ENCODE peak calls at places on chromosomes 5 and 9, in four cellular contexts. L is colonic mucosa, R is neuronal stem cell, Y is cardiac muscle cell. C is an unnamed sample. For H3K4me1 and H3K27me3, the result is how much of the 10 kb centered on the place peaks cover.

GRCh38 chr5:3531320-3531986 is 64.2 kb upstream of the IRX1 start:
- DNase-seq in L (no peak), R (no peak), Y (no peak), C (no peak)

GRCh38 chr9:7094052-7094451 is 336.3 kb downstream of the KDM4C start:
- DNase-seq in L (no peak), R (peak), Y (peak), C (peak)

GRCh38 chr9:24245988-24246387 is 299.7 kb downstream of the IZUMO3 start:
- DNase-seq in L (no peak), R (no peak), Y (peak), C (peak)

GRCh38 chr9:127664324-127664677 is 42.5 kb upstream of the CFAP157 start:
- DNase-seq in L (no peak), R (no peak), Y (no peak), C (no peak)

GRCh38 chr5:145938699-145939531 is 2.5 kb downstream of the SH3RF2 start:
- DNase-seq in L (peak), R (no peak), Y (no peak), C (no peak)

GRCh38 chr9:116873937-116874900 is 187.1 kb downstream of the TRIM32 start:
- DNase-seq in L (peak), R (no peak), Y (no peak), C (no peak)

GRCh38 chr5:175718401-175719108 is 60.7 kb downstream of the HRH2 start:
- DNase-seq in L (peak), R (peak), Y (peak), C (peak)

GRCh38 chr5:173108914-173109313 is 35.4 kb upstream of the BNIP1 start:
- DNase-seq in L (no peak), R (no peak), Y (no peak), C (no peak)

GRCh38 chr5:39863926-39864572 is 439.3 kb upstream of the DAB2 start:
- DNase-seq in L (no peak), R (no peak), Y (no peak), C (no peak)

GRCh38 chr5:37810311-37810710 is 29.5 kb downstream of the GDNF start:
- DNase-seq in L (no peak), R (no peak), Y (no peak), C (no peak)

GRCh38 chr9:110669439-110669838 is 848 bp downstream of the MUSK start:
- DNase-seq in L (no peak), R (no peak), Y (peak), C (no peak)

GRCh38 chr5:14063691-14064090 is 79.5 kb upstream of the TRIO start:
- DNase-seq in L (no peak), R (no peak), Y (no peak), C (no peak)

GRCh38 chr5:30117134-30117533 is 1076.4 kb upstream of the CDH6 start:
- DNase-seq in L (no peak), R (no peak), Y (no peak), C (no peak)

GRCh38 chr9:95107001-95107749 is 210.3 kb downstream of the FANCC start:
- DNase-seq in L (no peak), R (no peak), Y (peak), C (no peak)

GRCh38 chr9:33445389-33445881 is 2.0 kb downstream of the AQP3 start:
- DNase-seq in L (peak), R (no peak), Y (no peak), C (no peak)

GRCh38 chr9:84121991-84122523 is 141.5 kb downstream of the RMI1 start:
- DNase-seq in L (no peak), R (no peak), Y (peak), C (peak)

GRCh38 chr5:57209316-57210040 is 35.6 kb downstream of the GPBP1 start:
- DNase-seq in L (no peak), R (no peak), Y (no peak), C (no peak)

GRCh38 chr5:149387982-149388381 is 8.9 kb upstream of the IL17B start:
- DNase-seq in L (no peak), R (no peak), Y (peak), C (no peak)

GRCh38 chr9:113309204-113309813 is 6.1 kb upstream of the RNF183 start:
- DNase-seq in L (peak), R (no peak), Y (peak), C (peak)

GRCh38 chr5:172713113-172713808 is 57.7 kb downstream of the DUSP1 start:
- DNase-seq in L (peak), R (peak), Y (peak), C (peak)

GRCh38 chr9:89870207-89870606 is 265.4 kb downstream of the GADD45G start:
- DNase-seq in L (no peak), R (no peak), Y (no peak), C (no peak)

GRCh38 chr5:98602534-98603112 is 170.8 kb upstream of the RGMB start:
- DNase-seq in L (no peak), R (no peak), Y (no peak), C (no peak)

GRCh38 chr5:178117911-178118310 is 4.6 kb downstream of the N4BP3 start:
- DNase-seq in L (no peak), R (no peak), Y (no peak), C (no peak)

GRCh38 chr9:117189121-117189520 is 225.7 kb downstream of the ASTN2 start:
- DNase-seq in L (no peak), R (no peak), Y (peak), C (no peak)

GRCh38 chr9:88641471-88642240 is 106.7 kb downstream of the NXNL2 start:
- DNase-seq in L (no peak), R (no peak), Y (no peak), C (no peak)

GRCh38 chr9:120829650-120830049 is 13.1 kb downstream of the PSMD5 start:
- DNase-seq in L (no peak), R (no peak), Y (no peak), C (no peak)

GRCh38 chr9:120832766-120833165 is 10.0 kb downstream of the PSMD5 start:
- DNase-seq in L (no peak), R (no peak), Y (no peak), C (no peak)

GRCh38 chr9:120833311-120833710 is 9.4 kb downstream of the PSMD5 start:
- DNase-seq in L (no peak), R (no peak), Y (no peak), C (no peak)

GRCh38 chr9:120830151-120830550 is 12.6 kb downstream of the PSMD5 start:
- DNase-seq in L (no peak), R (no peak), Y (no peak), C (no peak)

GRCh38 chr9:120830865-120831264 is 11.9 kb downstream of the PSMD5 start:
- DNase-seq in L (no peak), R (no peak), Y (no peak), C (no peak)
- H3K4me1 ChIP-seq in L (under half), R (under half), Y (under half), C (under half)

GRCh38 chr9:130443840-130444492 is 795 bp upstream of the ASS1 start:
- DNase-seq in L (peak), R (no peak), Y (peak), C (no peak)

GRCh38 chr9:130445268-130445983 is 665 bp downstream of the ASS1 start:
- DNase-seq in L (peak), R (no peak), Y (peak), C (peak)

GRCh38 chr9:130446111-130446861 is 1.5 kb downstream of the ASS1 start:
- DNase-seq in L (peak), R (no peak), Y (peak), C (peak)

GRCh38 chr9:130443456-130443801 is 1.3 kb upstream of the ASS1 start:
- DNase-seq in L (no peak), R (no peak), Y (no peak), C (no peak)

GRCh38 chr9:130444565-130445221 is at the start of gene ASS1:
- DNase-seq in L (peak), R (peak), Y (peak), C (peak)
- H3K4me3 ChIP-seq in L (peak), R (peak), Y (peak), C (peak)

GRCh38 chr9:133463864-133464615 is 4.3 kb downstream of the CACFD1 start:
- DNase-seq in L (no peak), R (no peak), Y (peak), C (no peak)

GRCh38 chr9:133460405-133461175 is 812 bp downstream of the CACFD1 start:
- DNase-seq in L (peak), R (peak), Y (peak), C (no peak)

GRCh38 chr9:133459476-133460404 is at the start of gene CACFD1:
- DNase-seq in L (peak), R (peak), Y (peak), C (peak)

GRCh38 chr9:133463234-133463863 is 3.6 kb downstream of the CACFD1 start:
- DNase-seq in L (no peak), R (no peak), Y (no peak), C (no peak)

DNA sequence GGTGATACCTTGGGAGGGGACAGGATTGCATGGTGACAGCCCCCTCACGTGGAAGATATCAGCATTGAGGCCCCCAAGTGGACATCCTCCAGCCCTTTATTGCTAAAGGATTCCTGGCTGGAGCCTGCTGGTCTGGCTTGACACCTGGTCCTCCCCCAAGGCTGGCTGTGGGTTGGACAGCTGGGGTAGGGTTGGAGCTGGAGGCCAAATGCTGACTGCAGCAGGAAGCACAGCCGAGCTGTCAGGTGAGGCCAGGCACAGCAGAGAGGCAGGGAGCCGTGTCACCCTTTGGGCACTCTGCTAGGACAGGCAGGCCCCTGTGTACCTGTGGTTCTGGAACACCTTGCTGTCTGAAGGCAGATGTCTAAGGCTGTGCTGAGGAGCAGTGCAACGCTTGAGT is 2.2 kb downstream of the CACFD1 start:
- DNase-seq in L (no peak), R (no peak), Y (no peak), C (no peak)
- H3K27me3 ChIP-seq in L (under half), R (under half), Y (under half), C (under half)

GRCh38 chr5:131684051-131684450 is 49.0 kb upstream of the RAPGEF6 start:
- DNase-seq in L (no peak), R (no peak), Y (no peak), C (no peak)
- H3K4me1 ChIP-seq in L (under half), R (under half), Y (under half), C (under half)

GRCh38 chr5:93593476-93594060 is 10.5 kb downstream of the NR2F1 start:
- DNase-seq in L (no peak), R (no peak), Y (no peak), C (no peak)
- H3K4me3 ChIP-seq in L (no peak), R (peak), Y (no peak), C (no peak)

DNA sequence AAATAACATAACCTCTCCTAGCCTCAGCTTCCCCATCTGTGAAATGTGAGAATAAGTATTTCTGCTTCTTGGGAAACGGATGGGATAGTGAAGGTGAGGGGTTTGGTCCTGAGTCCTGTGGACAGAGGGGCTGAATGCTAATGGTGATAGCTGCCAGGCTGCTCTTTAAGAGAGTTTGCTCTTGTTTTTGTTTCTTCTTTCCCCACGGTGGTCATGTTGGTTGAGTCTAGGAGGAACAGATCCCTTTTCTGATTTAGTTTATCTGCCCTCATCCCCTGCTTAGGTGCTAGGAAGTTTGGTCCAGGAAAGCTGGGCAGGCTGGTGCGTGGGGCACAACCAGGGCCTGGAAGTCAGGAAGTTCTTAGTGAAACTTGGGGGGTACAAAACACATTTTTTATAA is 7.7 kb upstream of the PITX1 start:
- DNase-seq in L (no peak), R (no peak), Y (no peak), C (no peak)
- H3K27me3 ChIP-seq in L (half or more), R (half or more), Y (half or more), C (under half)

GRCh38 chr9:121282309-121283071 is 14.5 kb downstream of the GSN start:
- DNase-seq in L (peak), R (no peak), Y (peak), C (no peak)

GRCh38 chr9:121284733-121285451 is 16.9 kb downstream of the GSN start:
- DNase-seq in L (no peak), R (no peak), Y (no peak), C (no peak)

GRCh38 chr9:121283856-121284732 is 16.1 kb downstream of the GSN start:
- DNase-seq in L (no peak), R (no peak), Y (no peak), C (no peak)

GRCh38 chr9:121281614-121282291 is 13.8 kb downstream of the GSN start:
- DNase-seq in L (peak), R (no peak), Y (peak), C (no peak)

DNA sequence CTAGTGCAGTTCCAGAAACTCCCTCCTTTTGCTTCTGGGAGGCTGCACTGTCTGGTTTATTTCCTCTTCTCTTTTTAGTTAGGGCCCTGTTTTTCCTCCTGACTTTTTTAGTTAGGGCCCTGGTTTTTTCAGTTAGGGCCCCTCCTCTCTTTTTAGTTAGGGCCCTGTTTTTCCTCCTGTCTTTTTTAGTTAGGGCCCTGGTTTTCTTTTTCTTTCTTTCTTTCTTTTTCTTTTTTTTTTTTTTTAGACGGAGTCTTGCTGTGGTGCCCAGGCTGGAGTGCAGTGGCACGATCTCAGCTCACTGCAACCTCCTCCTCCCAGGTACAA is 15.1 kb downstream of the GSN start:
- DNase-seq in L (no peak), R (no peak), Y (no peak), C (no peak)
- H3K4me1 ChIP-seq in L (half or more), R (under half), Y (under half), C (under half)

DNA sequence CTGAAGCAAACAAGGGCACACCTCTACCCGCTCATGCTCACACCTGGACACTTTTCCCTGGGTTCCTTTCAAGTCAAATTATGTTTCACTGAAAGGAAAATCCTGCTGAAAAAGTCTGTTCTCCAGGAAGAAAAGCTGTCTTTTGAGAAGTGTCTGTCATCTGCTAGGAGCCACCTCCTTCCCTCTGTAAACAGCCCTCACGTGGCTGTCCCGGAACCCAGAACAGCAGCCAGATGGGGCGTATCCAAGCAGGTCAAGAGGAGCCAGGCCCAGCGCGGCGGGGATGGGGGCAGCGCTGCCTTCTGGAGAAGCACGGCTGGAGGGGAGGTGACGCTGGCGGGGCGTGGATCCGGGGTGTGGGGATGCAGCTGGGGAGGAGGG is at the start of gene PNPLA7:
- DNase-seq in L (peak), R (peak), Y (peak), C (peak)
- H3K4me3 ChIP-seq in L (peak), R (peak), Y (peak), C (peak)

GRCh38 chr5:144356489-144356888 is 185.8 kb downstream of the KCTD16 start:
- DNase-seq in L (no peak), R (no peak), Y (no peak), C (peak)
- H3K27me3 ChIP-seq in L (under half), R (under half), Y (under half), C (under half)

C was measured in HAP-1.